ENCODE peak calls at places on chromosome 10, in eight cellular contexts. W, N, O, E, T, G, Y and R are unnamed samples.

GRCh38 chr10:77306666-77307065 is 330.9 kb downstream of the KCNMA1 start:
- DNase-seq in W (no peak), N (no peak), O (no peak), E (no peak), T (no peak), G (no peak), Y (no peak), R (no peak)

GRCh38 chr10:74813371-74813770 is 13.0 kb upstream of the KAT6B start:
- DNase-seq in W (no peak), N (no peak), O (no peak), E (no peak), T (no peak), G (no peak), Y (no peak), R (no peak)

GRCh38 chr10:65204999-65205398 is 1683.8 kb downstream of the REEP3 start:
- DNase-seq in W (no peak), N (no peak), O (no peak), E (no peak), T (no peak), G (no peak), Y (no peak), R (no peak)

GRCh38 chr10:78805176-78805575 is 263.6 kb upstream of the ZMIZ1 start:
- DNase-seq in W (peak), N (no peak), O (no peak), E (peak), T (peak), G (no peak), Y (no peak), R (no peak)

GRCh38 chr10:70106958-70107791 is 25.4 kb downstream of the AIFM2 start:
- DNase-seq in W (no peak), N (no peak), O (no peak), E (no peak), T (no peak), G (no peak), Y (peak), R (peak)

GRCh38 chr10:130809761-130810515 is 501.6 kb downstream of the TCERG1L start:
- DNase-seq in W (no peak), N (no peak), O (no peak), E (no peak), T (no peak), G (no peak), Y (no peak), R (no peak)

GRCh38 chr10:20771053-20771452 is 126.1 kb downstream of the NEBL start:
- DNase-seq in W (no peak), N (no peak), O (no peak), E (no peak), T (no peak), G (no peak), Y (no peak), R (no peak)

GRCh38 chr10:89887406-89887805 is 186.0 kb downstream of the KIF20B start:
- DNase-seq in W (no peak), N (no peak), O (no peak), E (no peak), T (no peak), G (no peak), Y (no peak), R (no peak)

GRCh38 chr10:45454859-45455258 is 80.8 kb downstream of the ALOX5 start:
- DNase-seq in W (no peak), N (no peak), O (no peak), E (no peak), T (no peak), G (no peak), Y (no peak), R (no peak)

GRCh38 chr10:99945286-99945685 is 64.5 kb downstream of the DNMBP start:
- DNase-seq in W (peak), N (peak), O (no peak), E (peak), T (peak), G (no peak), Y (no peak), R (no peak)

GRCh38 chr10:49285232-49285631 is 13.7 kb upstream of the C10orf71 start:
- DNase-seq in W (no peak), N (no peak), O (no peak), E (no peak), T (no peak), G (no peak), Y (no peak), R (no peak)

GRCh38 chr10:73814276-73814895 is 3.0 kb upstream of the NDST2 start:
- DNase-seq in W (no peak), N (no peak), O (no peak), E (no peak), T (no peak), G (no peak), Y (no peak), R (no peak)

GRCh38 chr10:130333185-130333584 is 197.0 kb downstream of the GLRX3 start:
- DNase-seq in W (no peak), N (no peak), O (no peak), E (no peak), T (no peak), G (no peak), Y (no peak), R (no peak)

GRCh38 chr10:71548494-71548846 is 151.8 kb downstream of the CDH23 start:
- DNase-seq in W (no peak), N (no peak), O (no peak), E (peak), T (peak), G (no peak), Y (peak), R (peak)

GRCh38 chr10:131271966-131272365 is 39.6 kb downstream of the TCERG1L start:
- DNase-seq in W (no peak), N (no peak), O (no peak), E (no peak), T (no peak), G (no peak), Y (no peak), R (no peak)

GRCh38 chr10:33772370-33773331 is 438.2 kb upstream of the NRP1 start:
- DNase-seq in W (no peak), N (no peak), O (no peak), E (no peak), T (peak), G (no peak), Y (peak), R (no peak)

GRCh38 chr10:100519321-100520051 is at the start of gene SEC31B:
- DNase-seq in W (no peak), N (no peak), O (no peak), E (no peak), T (peak), G (peak), Y (peak), R (peak)

GRCh38 chr10:116457480-116457879 is 29.8 kb downstream of the PNLIPRP3 start:
- DNase-seq in W (no peak), N (no peak), O (no peak), E (no peak), T (no peak), G (no peak), Y (no peak), R (no peak)

GRCh38 chr10:130137077-130137448 is 872 bp downstream of the GLRX3 start:
- DNase-seq in W (peak), N (no peak), O (no peak), E (peak), T (peak), G (no peak), Y (no peak), R (no peak)

GRCh38 chr10:42743697-42744096 is 38.9 kb upstream of the BMS1 start:
- DNase-seq in W (no peak), N (no peak), O (no peak), E (no peak), T (no peak), G (no peak), Y (no peak), R (no peak)

GRCh38 chr10:59131673-59132072 is 44.8 kb upstream of the PHYHIPL start:
- DNase-seq in W (no peak), N (no peak), O (no peak), E (no peak), T (no peak), G (no peak), Y (no peak), R (no peak)

GRCh38 chr10:1169981-1170866 is 114.0 kb downstream of the WDR37 start:
- DNase-seq in W (no peak), N (no peak), O (no peak), E (no peak), T (no peak), G (no peak), Y (no peak), R (no peak)

GRCh38 chr10:5184987-5185386 is at the start of gene AKR1C8:
- DNase-seq in W (no peak), N (no peak), O (no peak), E (no peak), T (no peak), G (no peak), Y (no peak), R (no peak)

GRCh38 chr10:129570185-129570584 is 103.1 kb downstream of the MGMT start:
- DNase-seq in W (no peak), N (no peak), O (no peak), E (no peak), T (no peak), G (no peak), Y (no peak), R (no peak)

GRCh38 chr10:97572214-97572989 is at the start of gene ANKRD2:
- DNase-seq in W (peak), N (no peak), O (peak), E (peak), T (peak), G (peak), Y (peak), R (peak)

GRCh38 chr10:89829262-89829886 is 128.0 kb downstream of the KIF20B start:
- DNase-seq in W (no peak), N (no peak), O (no peak), E (no peak), T (no peak), G (no peak), Y (no peak), R (no peak)

GRCh38 chr10:73905256-73906018 is 5.5 kb upstream of the PLAU start:
- DNase-seq in W (no peak), N (no peak), O (no peak), E (no peak), T (no peak), G (no peak), Y (no peak), R (no peak)

GRCh38 chr10:16735626-16736025 is 81.6 kb downstream of the RSU1 start:
- DNase-seq in W (no peak), N (no peak), O (no peak), E (no peak), T (no peak), G (no peak), Y (no peak), R (no peak)

GRCh38 chr10:112701528-112702295 is 248.3 kb upstream of the TCF7L2 start:
- DNase-seq in W (no peak), N (no peak), O (no peak), E (no peak), T (no peak), G (no peak), Y (no peak), R (no peak)

GRCh38 chr10:73586583-73586984 is 4.6 kb downstream of the USP54 start:
- DNase-seq in W (peak), N (no peak), O (no peak), E (no peak), T (peak), G (no peak), Y (no peak), R (no peak)

GRCh38 chr10:6514180-6514579 is 65.9 kb downstream of the PRKCQ start:
- DNase-seq in W (no peak), N (no peak), O (no peak), E (no peak), T (no peak), G (no peak), Y (no peak), R (no peak)

GRCh38 chr10:97608991-97609561 is 19.6 kb downstream of the C10orf62 start:
- DNase-seq in W (no peak), N (no peak), O (no peak), E (peak), T (no peak), G (no peak), Y (no peak), R (no peak)

GRCh38 chr10:70584941-70585544 is 17.5 kb downstream of the PRF1 start:
- DNase-seq in W (peak), N (no peak), O (no peak), E (no peak), T (peak), G (no peak), Y (peak), R (no peak)

GRCh38 chr10:89904755-89905154 is 203.4 kb downstream of the KIF20B start:
- DNase-seq in W (no peak), N (no peak), O (no peak), E (no peak), T (no peak), G (no peak), Y (no peak), R (no peak)

GRCh38 chr10:95469676-95470075 is 91.5 kb downstream of the SORBS1 start:
- DNase-seq in W (no peak), N (no peak), O (no peak), E (no peak), T (no peak), G (no peak), Y (no peak), R (no peak)

GRCh38 chr10:95464280-95464679 is 96.9 kb downstream of the SORBS1 start:
- DNase-seq in W (no peak), N (no peak), O (no peak), E (no peak), T (no peak), G (no peak), Y (no peak), R (no peak)

GRCh38 chr10:95469251-95469650 is 91.9 kb downstream of the SORBS1 start:
- DNase-seq in W (no peak), N (no peak), O (no peak), E (no peak), T (no peak), G (no peak), Y (no peak), R (no peak)

GRCh38 chr10:95466450-95466849 is 94.7 kb downstream of the SORBS1 start:
- DNase-seq in W (no peak), N (no peak), O (no peak), E (no peak), T (no peak), G (no peak), Y (no peak), R (no peak)

DNA sequence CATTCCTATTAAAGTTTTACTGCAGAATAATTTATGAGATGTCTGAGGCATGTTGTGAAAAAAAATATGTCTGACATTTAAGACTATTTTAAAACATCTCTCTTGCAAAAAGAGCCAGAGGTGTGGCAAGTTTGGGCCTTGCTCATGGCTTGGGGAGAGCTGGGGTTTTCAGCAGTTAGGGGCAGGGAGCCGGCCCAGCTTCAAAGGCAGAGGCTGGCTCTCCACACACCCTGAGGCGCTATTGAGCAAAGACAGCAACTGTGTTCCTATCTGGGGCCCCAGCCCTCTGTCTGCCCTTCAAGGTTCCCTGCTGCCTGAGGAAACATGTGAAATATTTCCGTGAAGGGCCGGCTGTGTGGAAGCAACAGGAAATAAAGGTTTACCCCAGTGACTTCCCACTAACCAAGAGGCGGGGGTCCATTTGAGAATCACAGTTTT is 94.0 kb downstream of the SORBS1 start:
- DNase-seq in W (no peak), N (no peak), O (no peak), E (peak), T (peak), G (no peak), Y (peak), R (no peak)
- TF ChIP-seq CTCF in W (no peak), N (no peak), O (no peak), E (no peak), T (peak), G (no peak), Y (no peak), R (no peak)

DNA sequence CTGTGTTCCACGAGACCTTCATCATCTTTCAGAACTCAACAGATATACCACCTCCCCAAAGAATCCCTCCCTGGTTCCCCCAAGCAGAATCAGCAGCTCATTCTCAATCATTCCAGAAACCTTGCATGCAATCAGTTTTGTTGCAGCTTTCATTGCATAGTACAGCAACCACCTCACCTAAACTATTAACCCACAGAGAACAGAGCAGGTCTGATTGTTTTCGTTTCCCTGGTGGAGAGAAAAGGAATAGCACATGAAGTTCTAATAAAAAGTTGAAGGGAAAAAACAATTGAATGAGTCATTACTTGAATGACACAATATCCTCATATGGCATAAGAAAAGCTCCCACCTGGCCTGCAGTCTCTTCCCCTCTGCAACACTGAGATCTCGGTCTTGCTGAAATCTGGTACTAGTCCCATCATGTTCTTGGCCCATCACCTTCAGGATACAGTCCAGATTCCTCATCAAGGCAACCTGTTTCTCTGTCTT is 147.1 kb upstream of the GDF10 start:
- DNase-seq in W (no peak), N (peak), O (no peak), E (peak), T (no peak), G (no peak), Y (no peak), R (no peak)
- TF ChIP-seq CTCF in W (peak), N (peak), O (peak), E (peak), T (no peak), G (peak), Y (peak), R (no peak)

GRCh38 chr10:31153692-31154091 is 122.0 kb upstream of the ZNF438 start:
- DNase-seq in W (no peak), N (no peak), O (no peak), E (peak), T (no peak), G (no peak), Y (no peak), R (no peak)

GRCh38 chr10:31154996-31155395 is 123.3 kb upstream of the ZNF438 start:
- DNase-seq in W (no peak), N (no peak), O (no peak), E (no peak), T (no peak), G (no peak), Y (no peak), R (no peak)

GRCh38 chr10:31158000-31158658 is 126.5 kb upstream of the ZNF438 start:
- DNase-seq in W (peak), N (no peak), O (no peak), E (no peak), T (no peak), G (no peak), Y (no peak), R (no peak)

GRCh38 chr10:31152421-31153133 is 120.9 kb upstream of the ZNF438 start:
- DNase-seq in W (no peak), N (no peak), O (no peak), E (no peak), T (no peak), G (no peak), Y (no peak), R (no peak)

GRCh38 chr10:31157125-31157983 is 125.7 kb upstream of the ZNF438 start:
- DNase-seq in W (peak), N (no peak), O (no peak), E (no peak), T (peak), G (no peak), Y (no peak), R (no peak)
- TF ChIP-seq CTCF in W (no peak), N (no peak), O (no peak), E (no peak), T (no peak), G (no peak), Y (no peak), R (no peak)

GRCh38 chr10:80168679-80169380 is 36.3 kb downstream of the PLAC9 start:
- DNase-seq in W (no peak), N (no peak), O (no peak), E (no peak), T (no peak), G (peak), Y (no peak), R (peak)
- TF ChIP-seq CTCF in W (peak), N (no peak), O (no peak), E (no peak), T (no peak), G (peak), Y (peak), R (peak)

GRCh38 chr10:43843331-43844101 is 194.8 kb upstream of the ZNF32 start:
- DNase-seq in W (peak), N (no peak), O (no peak), E (no peak), T (no peak), G (no peak), Y (no peak), R (no peak)

GRCh38 chr10:43846187-43846680 is 197.6 kb upstream of the ZNF32 start:
- DNase-seq in W (peak), N (no peak), O (no peak), E (no peak), T (no peak), G (no peak), Y (no peak), R (no peak)

GRCh38 chr10:43845121-43845520 is 196.4 kb upstream of the ZNF32 start:
- DNase-seq in W (no peak), N (no peak), O (no peak), E (no peak), T (no peak), G (no peak), Y (no peak), R (no peak)

GRCh38 chr10:43842496-43842895 is 193.8 kb upstream of the ZNF32 start:
- DNase-seq in W (no peak), N (no peak), O (no peak), E (no peak), T (no peak), G (no peak), Y (no peak), R (no peak)

GRCh38 chr10:43844236-43844635 is 195.6 kb upstream of the ZNF32 start:
- DNase-seq in W (no peak), N (no peak), O (no peak), E (no peak), T (no peak), G (no peak), Y (no peak), R (no peak)
- TF ChIP-seq CTCF in W (no peak), N (no peak), O (no peak), E (no peak), T (no peak), G (no peak), Y (no peak), R (no peak)

GRCh38 chr10:56116684-56117083 is 244.4 kb downstream of the ZWINT start:
- DNase-seq in W (no peak), N (no peak), O (no peak), E (no peak), T (peak), G (no peak), Y (no peak), R (no peak)
- TF ChIP-seq CTCF in W (no peak), N (no peak), O (peak), E (no peak), T (peak), G (no peak), Y (peak), R (no peak)